ENCODE peak calls at places on chromosomes 16 and 17, in five cellular contexts. One of them, this sample, is unnamed.

GRCh38 chr17:70091005-70091568 is 16.1 kb downstream of the KCNJ16 start:
- DNase-seq in A549: no peak
- DNase-seq in HepG2: no peak
- DNase-seq in K562: no peak
- DNase-seq in GM12878: no peak
- DNase-seq in this sample: no peak

GRCh38 chr17:62062313-62062712 is 2.8 kb downstream of the MED13 start:
- DNase-seq in K562: no peak
- DNase-seq in HepG2: no peak
- DNase-seq in A549: no peak
- DNase-seq in GM12878: no peak
- DNase-seq in this sample: no peak

GRCh38 chr17:32518856-32519768 is 32.3 kb downstream of the CDK5R1 start:
- DNase-seq in K562: no peak
- DNase-seq in A549: no peak
- DNase-seq in GM12878: no peak
- DNase-seq in HepG2: no peak
- DNase-seq in this sample: peak

GRCh38 chr17:47981462-47981861 is 10.5 kb downstream of the CDK5RAP3 start:
- DNase-seq in HepG2: no peak
- DNase-seq in A549: no peak
- DNase-seq in GM12878: no peak
- DNase-seq in K562: no peak
- DNase-seq in this sample: no peak

GRCh38 chr17:34226011-34226410 is 29.1 kb upstream of the CCL2 start:
- DNase-seq in A549: no peak
- DNase-seq in HepG2: no peak
- DNase-seq in GM12878: no peak
- DNase-seq in K562: no peak
- DNase-seq in this sample: no peak

GRCh38 chr17:9408381-9408780 is 167.2 kb downstream of the STX8 start:
- DNase-seq in HepG2: no peak
- DNase-seq in K562: no peak
- DNase-seq in A549: no peak
- DNase-seq in GM12878: no peak
- DNase-seq in this sample: no peak

GRCh38 chr17:48153711-48154642 is 46.4 kb downstream of the SNX11 start:
- DNase-seq in GM12878: no peak
- DNase-seq in K562: peak
- DNase-seq in A549: peak
- DNase-seq in HepG2: peak
- DNase-seq in this sample: peak

GRCh38 chr17:60468371-60468770 is 46.1 kb downstream of the CHCT1 start:
- DNase-seq in HepG2: no peak
- DNase-seq in A549: no peak
- DNase-seq in GM12878: no peak
- DNase-seq in K562: no peak
- DNase-seq in this sample: no peak

GRCh38 chr17:1873418-1873817 is 43.6 kb downstream of the RPA1 start:
- DNase-seq in K562: no peak
- DNase-seq in A549: no peak
- DNase-seq in HepG2: no peak
- DNase-seq in GM12878: no peak
- DNase-seq in this sample: no peak

GRCh38 chr17:79054200-79054599 is 20.4 kb upstream of the ENGASE start:
- DNase-seq in GM12878: no peak
- DNase-seq in HepG2: no peak
- DNase-seq in K562: no peak
- DNase-seq in A549: peak
- DNase-seq in this sample: no peak

GRCh38 chr17:731943-732787 is at the start of gene TLCD3A:
- DNase-seq in K562: peak
- DNase-seq in A549: peak
- DNase-seq in HepG2: no peak
- DNase-seq in GM12878: no peak
- DNase-seq in this sample: peak

GRCh38 chr17:2500446-2500845 is 11.2 kb downstream of the METTL16 start:
- DNase-seq in A549: no peak
- DNase-seq in GM12878: no peak
- DNase-seq in HepG2: no peak
- DNase-seq in K562: no peak
- DNase-seq in this sample: no peak

GRCh38 chr16:46972429-46972970 is 974 bp downstream of the DNAJA2 start:
- DNase-seq in GM12878: no peak
- DNase-seq in K562: peak
- DNase-seq in A549: peak
- DNase-seq in HepG2: peak
- DNase-seq in this sample: peak

GRCh38 chr17:3729881-3730280 is 6.2 kb downstream of the HASPIN start:
- DNase-seq in A549: no peak
- DNase-seq in HepG2: no peak
- DNase-seq in GM12878: no peak
- DNase-seq in K562: no peak
- DNase-seq in this sample: no peak

GRCh38 chr16:71440669-71441347 is 1.0 kb downstream of the TLE7 start:
- DNase-seq in A549: no peak
- DNase-seq in GM12878: no peak
- DNase-seq in HepG2: peak
- DNase-seq in K562: peak
- DNase-seq in this sample: peak

GRCh38 chr16:81123092-81123852 is 27.1 kb upstream of the GCSH start:
- DNase-seq in A549: no peak
- DNase-seq in GM12878: no peak
- DNase-seq in K562: peak
- DNase-seq in HepG2: peak
- DNase-seq in this sample: no peak

GRCh38 chr17:38893113-38893512 is 23.3 kb downstream of the LASP1 start:
- DNase-seq in HepG2: no peak
- DNase-seq in A549: no peak
- DNase-seq in K562: peak
- DNase-seq in GM12878: no peak
- DNase-seq in this sample: no peak

GRCh38 chr17:77570565-77570898 is 388.0 kb upstream of the TNRC6C start:
- DNase-seq in GM12878: no peak
- DNase-seq in K562: no peak
- DNase-seq in A549: no peak
- DNase-seq in HepG2: no peak
- DNase-seq in this sample: no peak

GRCh38 chr16:30748634-30749445 is 615 bp downstream of the PHKG2 start:
- DNase-seq in HepG2: no peak
- DNase-seq in GM12878: no peak
- DNase-seq in K562: peak
- DNase-seq in A549: peak
- DNase-seq in this sample: peak

GRCh38 chr17:34570491-34570890 is 8.9 kb upstream of the TMEM132E start:
- DNase-seq in K562: peak
- DNase-seq in GM12878: no peak
- DNase-seq in A549: no peak
- DNase-seq in HepG2: no peak
- DNase-seq in this sample: peak

GRCh38 chr16:71262391-71262790 is 26.8 kb downstream of the CMTR2 start:
- DNase-seq in K562: no peak
- DNase-seq in A549: no peak
- DNase-seq in HepG2: no peak
- DNase-seq in GM12878: no peak
- DNase-seq in this sample: no peak

DNA sequence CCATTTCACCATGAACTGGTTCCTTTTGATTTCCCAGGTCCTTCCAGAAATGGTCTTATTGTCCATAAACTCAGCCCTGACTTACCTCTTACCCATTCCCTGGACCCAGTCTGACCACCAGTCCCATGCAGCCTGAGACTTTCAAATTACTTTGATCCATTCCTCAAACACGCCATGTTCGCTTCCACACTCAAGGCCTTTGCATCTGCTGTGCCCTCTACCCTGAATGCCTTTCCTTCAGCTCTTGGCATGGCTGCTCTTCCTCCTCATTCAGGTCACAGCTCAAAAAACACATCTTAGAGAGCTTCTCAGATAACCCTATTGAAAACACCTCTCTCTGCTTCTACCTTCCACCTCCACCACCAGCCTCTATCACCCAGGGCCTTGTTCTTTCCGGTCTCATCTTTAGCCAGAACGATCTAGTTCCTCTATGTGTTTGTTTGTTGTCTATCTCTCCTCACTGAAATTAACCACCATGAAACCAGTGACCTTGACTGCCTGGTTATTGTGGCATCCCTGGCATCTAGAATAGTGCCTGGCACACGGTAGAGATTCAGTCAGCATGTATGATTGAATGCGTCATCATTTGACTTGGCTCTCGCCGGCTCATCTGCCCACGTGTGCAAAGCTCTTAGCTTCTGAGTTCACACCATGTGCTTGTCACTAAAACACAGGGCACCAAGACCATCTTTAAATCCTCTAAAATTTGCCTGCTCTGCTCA is 12.8 kb downstream of the CRYM start:
- DNase-seq in K562: no peak
- DNase-seq in A549: no peak
- DNase-seq in GM12878: no peak
- DNase-seq in HepG2: no peak
- DNase-seq in this sample: no peak
- H3K4me2 ChIP-seq in K562: no peak
- H3K4me2 ChIP-seq in A549: no peak
- H3K4me2 ChIP-seq in GM12878: no peak
- H3K4me2 ChIP-seq in HepG2: peak
- H3K4me2 ChIP-seq in this sample: no peak

GRCh38 chr17:75414488-75414887 is 9.0 kb upstream of the GRB2 start:
- DNase-seq in HepG2: no peak
- DNase-seq in K562: no peak
- DNase-seq in A549: no peak
- DNase-seq in GM12878: no peak
- DNase-seq in this sample: no peak

GRCh38 chr17:75416006-75416405 is 10.5 kb upstream of the GRB2 start:
- DNase-seq in K562: no peak
- DNase-seq in GM12878: no peak
- DNase-seq in A549: no peak
- DNase-seq in HepG2: no peak
- DNase-seq in this sample: no peak

GRCh38 chr17:75412455-75413317 is 7.2 kb upstream of the GRB2 start:
- DNase-seq in HepG2: peak
- DNase-seq in GM12878: no peak
- DNase-seq in K562: peak
- DNase-seq in A549: peak
- DNase-seq in this sample: peak

GRCh38 chr17:75418523-75419050 is 13.1 kb upstream of the GRB2 start:
- DNase-seq in K562: no peak
- DNase-seq in GM12878: no peak
- DNase-seq in HepG2: no peak
- DNase-seq in A549: no peak
- DNase-seq in this sample: no peak

GRCh38 chr17:75417054-75417453 is 11.6 kb upstream of the GRB2 start:
- DNase-seq in HepG2: no peak
- DNase-seq in K562: no peak
- DNase-seq in GM12878: no peak
- DNase-seq in A549: no peak
- DNase-seq in this sample: no peak
- TF ChIP-seq JUNB in HepG2: no peak
- TF ChIP-seq JUNB in K562: no peak
- TF ChIP-seq JUNB in GM12878: no peak
- TF ChIP-seq JUNB in A549: no peak
- TF ChIP-seq JUNB in this sample: no peak

DNA sequence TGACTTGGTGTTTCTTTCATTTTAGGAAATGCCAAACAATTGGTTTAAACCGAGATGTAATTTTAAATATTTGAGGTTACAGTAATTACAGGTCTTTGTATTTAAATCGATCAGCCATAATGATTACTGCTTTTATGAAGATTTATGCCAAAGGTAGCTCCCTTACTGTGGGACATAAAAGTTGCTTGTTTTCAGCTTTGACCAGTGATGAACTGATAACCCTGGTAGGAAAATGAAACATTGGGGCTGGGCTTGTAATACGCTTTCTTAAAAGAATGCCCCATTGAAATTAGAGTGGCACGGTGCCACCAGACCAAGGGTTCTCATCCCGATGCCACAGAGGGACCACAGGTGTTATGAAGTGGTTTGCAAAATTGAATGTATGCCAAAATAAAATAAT is 7.3 kb downstream of the TNRC6A start:
- DNase-seq in A549: no peak
- DNase-seq in HepG2: no peak
- DNase-seq in GM12878: no peak
- DNase-seq in K562: peak
- DNase-seq in this sample: no peak
- H3K4me2 ChIP-seq in A549: peak
- H3K4me2 ChIP-seq in HepG2: peak
- H3K4me2 ChIP-seq in GM12878: no peak
- H3K4me2 ChIP-seq in K562: no peak
- H3K4me2 ChIP-seq in this sample: peak

GRCh38 chr16:53515259-53515658 is 12.2 kb upstream of the AKTIP start:
- DNase-seq in GM12878: no peak
- DNase-seq in HepG2: no peak
- DNase-seq in K562: no peak
- DNase-seq in A549: no peak
- DNase-seq in this sample: no peak

GRCh38 chr16:53509906-53510703 is 7.1 kb upstream of the AKTIP start:
- DNase-seq in K562: peak
- DNase-seq in GM12878: no peak
- DNase-seq in HepG2: peak
- DNase-seq in A549: peak
- DNase-seq in this sample: peak

GRCh38 chr16:53510704-53511070 is 7.7 kb upstream of the AKTIP start:
- DNase-seq in HepG2: no peak
- DNase-seq in K562: no peak
- DNase-seq in A549: no peak
- DNase-seq in GM12878: no peak
- DNase-seq in this sample: no peak

GRCh38 chr16:53511084-53511402 is 8.0 kb upstream of the AKTIP start:
- DNase-seq in GM12878: no peak
- DNase-seq in HepG2: no peak
- DNase-seq in K562: no peak
- DNase-seq in A549: no peak
- DNase-seq in this sample: no peak

DNA sequence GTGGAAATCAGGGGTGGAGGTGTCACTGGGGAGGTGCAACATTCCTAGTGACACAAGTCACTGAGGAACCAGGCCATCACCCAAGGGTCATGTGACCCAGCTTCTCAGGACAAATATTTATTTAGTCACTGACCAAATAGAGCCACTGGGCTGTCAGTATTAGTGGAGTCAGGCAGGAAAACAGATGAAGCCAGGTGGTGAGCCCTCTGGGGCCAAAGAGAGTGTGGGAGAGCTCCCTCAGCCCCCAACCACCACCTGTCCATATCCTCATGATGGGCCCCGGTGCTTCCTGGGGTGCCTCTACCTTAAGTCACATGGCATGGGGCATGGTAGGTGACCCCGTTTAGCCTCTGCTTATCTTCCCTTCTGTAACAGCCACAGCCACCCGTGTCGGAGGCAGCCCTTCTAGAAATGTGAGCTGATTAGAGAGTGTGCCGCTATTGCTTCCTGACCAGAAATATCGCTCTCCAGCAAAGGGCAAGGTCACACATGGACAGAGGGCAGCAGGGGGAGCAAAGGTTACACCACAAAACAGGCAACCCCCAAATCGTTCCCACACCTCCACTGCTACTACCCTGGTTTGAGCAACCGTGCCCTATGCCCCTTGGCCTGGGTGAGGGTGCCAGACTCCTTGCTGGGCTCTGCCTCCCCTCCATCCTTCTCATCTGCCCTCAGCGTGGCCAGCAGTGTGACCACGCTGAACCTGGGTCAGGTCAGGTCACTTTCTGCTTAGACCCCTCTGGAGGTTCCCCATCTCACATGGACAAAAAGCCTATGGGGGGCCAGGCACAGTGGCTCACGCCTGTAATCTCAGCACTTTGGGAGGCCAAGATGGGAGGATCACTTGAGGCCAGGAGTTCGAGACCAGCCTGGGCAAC is 8.6 kb upstream of the AKTIP start:
- DNase-seq in K562: no peak
- DNase-seq in GM12878: no peak
- DNase-seq in A549: peak
- DNase-seq in HepG2: peak
- DNase-seq in this sample: no peak
- TF ChIP-seq JUNB in K562: no peak
- TF ChIP-seq JUNB in GM12878: no peak
- TF ChIP-seq JUNB in A549: no peak
- TF ChIP-seq JUNB in HepG2: peak
- TF ChIP-seq JUNB in this sample: no peak